ENCODE peak calls at places on chromosome 2, in six cellular contexts. Y, H, M, N, Q and W are unnamed samples.

GRCh38 chr2:118699816-118700215 is 147.6 kb downstream of the EN1 start:
- DNase-seq in M (no peak), Y (no peak), N (no peak), H (no peak), Q (no peak), W (no peak)

GRCh38 chr2:43067254-43068052 is 159.0 kb downstream of the ZFP36L2 start:
- DNase-seq in H (no peak), M (no peak), Q (no peak), Y (no peak), N (no peak), W (no peak)

GRCh38 chr2:112752667-112753066 is 11.7 kb downstream of the CKAP2L start:
- DNase-seq in Y (no peak), N (no peak), M (no peak), H (no peak), Q (no peak), W (no peak)

GRCh38 chr2:19559596-19560240 is 201.3 kb upstream of the OSR1 start:
- DNase-seq in Q (peak), M (no peak), H (no peak), N (no peak), Y (no peak), W (no peak)

GRCh38 chr2:220460257-220460985 is 833.0 kb downstream of the SLC4A3 start:
- DNase-seq in Y (no peak), Q (no peak), N (no peak), H (peak), M (no peak), W (no peak)

GRCh38 chr2:68441994-68442322 is 25.1 kb downstream of the FBXO48 start:
- DNase-seq in N (no peak), Y (no peak), M (no peak), H (no peak), Q (no peak), W (no peak)

GRCh38 chr2:214550774-214551173 is 139.9 kb downstream of the VWC2L start:
- DNase-seq in H (no peak), Y (no peak), N (no peak), Q (no peak), M (no peak), W (no peak)

GRCh38 chr2:99697811-99698568 is 208.2 kb upstream of the REV1 start:
- DNase-seq in H (no peak), M (no peak), Q (peak), N (no peak), Y (peak), W (peak)

GRCh38 chr2:233387667-233388528 is 33.6 kb downstream of the DGKD start:
- DNase-seq in N (no peak), M (no peak), H (no peak), Q (no peak), Y (peak), W (peak)

GRCh38 chr2:217890445-217890844 is 112.3 kb downstream of the TNS1 start:
- DNase-seq in M (no peak), H (peak), N (no peak), Q (peak), Y (peak), W (peak)

GRCh38 chr2:196592912-196593881 is 46.3 kb upstream of the CCDC150 start:
- DNase-seq in Q (peak), H (no peak), N (no peak), M (peak), Y (no peak), W (peak)

GRCh38 chr2:177989029-177989885 is 83.3 kb downstream of the PDE11A start:
- DNase-seq in Q (no peak), Y (peak), M (no peak), H (peak), N (no peak), W (peak)

GRCh38 chr2:68292108-68292710 is 27.5 kb downstream of the CNRIP1 start:
- DNase-seq in M (no peak), Y (no peak), N (no peak), H (peak), Q (peak), W (no peak)

GRCh38 chr2:30178618-30179404 is 32.0 kb downstream of the YPEL5 start:
- DNase-seq in H (no peak), N (no peak), Q (no peak), Y (peak), M (no peak), W (peak)

GRCh38 chr2:132943829-132944228 is 273.8 kb upstream of the LYPD1 start:
- DNase-seq in N (no peak), Y (no peak), H (no peak), M (peak), Q (no peak), W (peak)

GRCh38 chr2:96602330-96602823 is 35.7 kb downstream of the KANSL3 start:
- DNase-seq in Q (peak), H (no peak), N (no peak), M (no peak), Y (no peak), W (no peak)